ENCODE peak calls at places on chromosomes 3 and 15, in nine cellular contexts. Y is tibial nerve, I is suprapubic skin, A is sigmoid colon, V is cardiac muscle cell, Z is psoas muscle, S is fibroblast of lung, D is PC-3, P is foreskin fibroblast. E is an unnamed sample.

GRCh38 chr3:16477054-16477453 is 36.4 kb downstream of the RFTN1 start:
- DNase-seq in Y (no peak), I (no peak), A (no peak), V (peak), Z (no peak), S (peak), D (no peak), P (no peak), E (no peak)

GRCh38 chr3:50655009-50655830 is 19.5 kb upstream of the DOCK3 start:
- DNase-seq in Y (no peak), I (no peak), A (no peak), V (no peak), Z (no peak), S (no peak), D (no peak), P (peak), E (no peak)

GRCh38 chr3:70360985-70361384 is 48.5 kb upstream of the MDFIC2 start:
- DNase-seq in Y (no peak), I (no peak), A (no peak), V (peak), Z (no peak), S (peak), D (peak), P (peak), E (peak)

GRCh38 chr3:23685484-23686258 is 120.1 kb upstream of the UBE2E1 start:
- DNase-seq in Y (peak), I (no peak), A (peak), V (peak), Z (peak), S (peak), D (peak), P (peak), E (peak)

GRCh38 chr15:71093089-71094024 is 21.9 kb upstream of the THSD4 start:
- DNase-seq in Y (no peak), I (no peak), A (no peak), V (peak), Z (no peak), S (peak), D (peak), P (peak), E (peak)

GRCh38 chr3:149278911-149279310 is 54.5 kb downstream of the TM4SF18 start:
- DNase-seq in Y (no peak), I (no peak), A (no peak), V (no peak), Z (no peak), S (no peak), D (peak), P (peak), E (no peak)

GRCh38 chr3:73472429-73472828 is 152.3 kb downstream of the PDZRN3 start:
- DNase-seq in Y (no peak), I (no peak), A (no peak), V (no peak), Z (no peak), S (no peak), D (no peak), P (no peak), E (no peak)

GRCh38 chr15:24858737-24859601 is 95.8 kb upstream of the SNRPN start:
- DNase-seq in Y (no peak), I (no peak), A (no peak), V (no peak), Z (no peak), S (peak), D (peak), P (no peak), E (no peak)

GRCh38 chr3:61629442-61629841 is 68.1 kb downstream of the PTPRG start:
- DNase-seq in Y (no peak), I (no peak), A (no peak), V (no peak), Z (no peak), S (no peak), D (no peak), P (no peak), E (no peak)

GRCh38 chr15:64686130-64686735 is 89.2 kb downstream of the RBPMS2 start:
- DNase-seq in Y (no peak), I (no peak), A (no peak), V (peak), Z (no peak), S (peak), D (peak), P (peak), E (no peak)

GRCh38 chr3:140816372-140816771 is 125.3 kb upstream of the SLC25A36 start:
- DNase-seq in Y (no peak), I (no peak), A (no peak), V (no peak), Z (no peak), S (no peak), D (no peak), P (no peak), E (no peak)

GRCh38 chr3:16478516-16478915 is 35.0 kb downstream of the RFTN1 start:
- DNase-seq in Y (no peak), I (no peak), A (no peak), V (peak), Z (no peak), S (peak), D (peak), P (peak), E (peak)

GRCh38 chr15:67915374-67916050 is 75.7 kb upstream of the RNU6-1 start:
- DNase-seq in Y (no peak), I (no peak), A (peak), V (peak), Z (peak), S (no peak), D (peak), P (peak), E (no peak)

GRCh38 chr3:69104585-69104984 is 17.8 kb downstream of the LMOD3 start:
- DNase-seq in Y (no peak), I (no peak), A (no peak), V (no peak), Z (no peak), S (no peak), D (no peak), P (no peak), E (no peak)

GRCh38 chr3:106119691-106120090 is 250.9 kb upstream of the CBLB start:
- DNase-seq in Y (no peak), I (no peak), A (no peak), V (peak), Z (no peak), S (peak), D (peak), P (peak), E (no peak)

DNA sequence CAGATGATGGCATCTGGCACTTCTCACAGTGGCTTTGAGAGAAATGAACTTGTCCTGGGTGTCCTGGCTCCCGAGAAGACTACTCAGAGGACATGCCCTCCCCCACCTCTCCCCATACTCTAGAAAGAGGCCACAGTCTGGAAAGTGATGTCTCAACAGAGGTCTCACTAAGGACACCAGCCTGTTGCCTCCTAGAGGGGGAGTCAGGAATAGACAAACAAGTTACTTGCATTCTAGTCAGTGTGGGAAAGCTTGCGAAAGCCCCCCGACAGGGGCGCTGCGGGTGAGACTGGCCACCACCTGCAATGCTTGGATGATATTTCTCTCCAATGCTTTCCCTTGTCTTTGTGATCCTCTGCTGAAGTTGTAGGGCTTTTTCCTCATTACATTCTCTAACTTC is 17.2 kb downstream of the B4GALT4 start:
- DNase-seq in Y (no peak), I (no peak), A (no peak), V (no peak), Z (no peak), S (no peak), D (no peak), P (no peak), E (no peak)
- TF ChIP-seq CTCF in Y (no peak), I (no peak), A (no peak), V (no peak), Z (no peak), S (no peak), D (peak), P (no peak), E (no peak)

DNA sequence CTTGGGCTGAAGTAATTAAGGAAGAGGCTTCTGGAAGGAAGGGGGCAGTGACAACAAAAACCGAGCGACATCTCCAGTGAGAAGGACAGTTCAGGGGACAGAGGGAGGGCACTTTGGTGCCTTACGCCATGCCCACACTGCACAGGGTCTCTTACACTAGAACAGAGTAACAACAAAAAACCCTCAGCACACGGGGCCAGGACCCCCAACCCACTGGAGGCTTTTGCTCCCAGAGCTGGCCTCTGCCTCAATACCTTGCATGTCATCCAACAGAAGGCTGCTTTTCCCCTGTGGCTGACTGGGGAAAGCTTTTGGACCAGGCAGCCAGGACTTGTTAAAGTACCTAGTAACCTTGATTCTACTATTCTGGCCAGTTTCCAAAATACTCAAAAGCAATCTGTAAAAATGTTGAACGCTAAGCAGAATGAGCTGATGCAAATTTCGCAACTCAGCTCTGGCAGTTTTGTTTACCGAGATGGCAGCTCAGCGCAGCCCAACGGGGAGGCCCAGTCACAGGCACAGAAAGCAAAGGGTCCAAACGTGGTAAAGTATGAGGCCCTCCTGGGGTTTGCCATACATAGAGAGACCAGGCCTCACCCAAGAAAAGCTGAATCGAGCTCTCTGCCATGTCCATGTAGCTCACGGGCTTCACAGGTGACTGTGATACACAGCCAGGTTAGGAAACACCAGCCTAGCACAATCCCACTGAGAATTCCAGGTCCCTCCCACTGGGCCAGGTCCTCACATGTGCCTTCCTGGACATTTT is 6.1 kb downstream of the CHCHD4 start:
- DNase-seq in Y (no peak), I (peak), A (no peak), V (peak), Z (no peak), S (no peak), D (peak), P (peak), E (no peak)
- H3K4me3 ChIP-seq in Y (no peak), I (no peak), A (no peak), V (no peak), Z (no peak), S (no peak), D (no peak), P (no peak), E (no peak)

GRCh38 chr3:86180696-86181095 is 810.3 kb downstream of the VGLL3 start:
- DNase-seq in Y (no peak), I (no peak), A (no peak), V (no peak), Z (no peak), S (no peak), D (peak), P (peak), E (no peak)
- TF ChIP-seq CTCF in Y (no peak), I (no peak), A (no peak), V (no peak), Z (no peak), S (peak), D (peak), P (no peak), E (peak)

GRCh38 chr15:89755701-89756100 is 4.7 kb upstream of the MESP1 start:
- DNase-seq in Y (no peak), I (no peak), A (no peak), V (no peak), Z (no peak), S (no peak), D (no peak), P (no peak), E (no peak)
- H3K4me3 ChIP-seq in Y (no peak), I (no peak), A (no peak), V (no peak), Z (no peak), S (no peak), D (no peak), P (no peak), E (no peak)

DNA sequence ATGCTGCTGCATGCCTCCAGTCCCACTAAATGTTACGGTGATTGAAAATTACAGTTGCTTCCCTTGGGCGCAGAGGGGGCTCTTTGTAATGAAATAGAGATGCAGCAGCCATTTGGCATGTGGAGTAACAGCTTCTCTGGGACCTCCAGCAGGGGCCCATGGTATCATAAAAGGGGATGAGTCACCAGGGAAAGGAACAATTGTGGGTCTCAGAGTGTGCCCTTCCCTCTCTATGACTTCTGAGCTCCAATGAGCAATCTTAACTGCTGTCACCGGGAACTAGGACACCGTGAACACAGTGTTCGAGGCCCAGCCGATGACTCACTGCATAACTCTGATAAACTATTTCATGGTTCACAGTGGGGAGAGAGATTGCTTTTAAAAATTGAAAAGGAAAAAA is 164.8 kb upstream of the NUDT16 start:
- DNase-seq in Y (no peak), I (no peak), A (no peak), V (peak), Z (peak), S (peak), D (peak), P (peak), E (peak)
- TF ChIP-seq CTCF in Y (no peak), I (no peak), A (no peak), V (peak), Z (no peak), S (no peak), D (no peak), P (no peak), E (peak)

GRCh38 chr3:13976469-13976868 is 96.6 kb upstream of the WNT7A start:
- DNase-seq in Y (no peak), I (no peak), A (no peak), V (no peak), Z (no peak), S (no peak), D (no peak), P (no peak), E (no peak)
- H3K4me3 ChIP-seq in Y (no peak), I (no peak), A (no peak), V (no peak), Z (no peak), S (no peak), D (no peak), P (no peak), E (no peak)

GRCh38 chr3:37974928-37975223 is 15.7 kb upstream of the VILL start:
- DNase-seq in Y (no peak), I (no peak), A (no peak), V (no peak), Z (no peak), S (no peak), D (no peak), P (no peak), E (no peak)
- TF ChIP-seq CTCF in Y (no peak), I (no peak), A (no peak), V (no peak), Z (no peak), S (no peak), D (peak), P (no peak), E (no peak)

GRCh38 chr3:138919304-138919703 is 27.6 kb downstream of the FOXL2 start:
- DNase-seq in Y (no peak), I (no peak), A (no peak), V (no peak), Z (no peak), S (no peak), D (no peak), P (no peak), E (no peak)
- H3K4me3 ChIP-seq in Y (no peak), I (no peak), A (no peak), V (no peak), Z (no peak), S (no peak), D (no peak), P (no peak), E (no peak)